ENCODE peak calls at places on chromosomes 4 and X, in ten cellular contexts. K, V, S, M, J, H, A, R, T and L are unnamed samples.

GRCh38 chrX:139974496-139974895 is 9.2 kb upstream of the CXorf66 start:
- DNase-seq in K (no peak), V (no peak), S (no peak), M (no peak), J (no peak), H (no peak), A (no peak), R (no peak), T (no peak), L (no peak)

GRCh38 chrX:74242050-74242449 is 61.9 kb upstream of the ZCCHC13 start:
- DNase-seq in K (no peak), V (no peak), S (no peak), M (peak; percentile 39), J (peak; percentile 3), H (peak; percentile 76), A (no peak), R (no peak), T (no peak), L (peak; percentile 62)

GRCh38 chrX:135346975-135347374 is 37.7 kb downstream of the ETDC start:
- DNase-seq in K (no peak), V (no peak), S (no peak), M (no peak), J (no peak), H (no peak), A (no peak), R (no peak), T (no peak), L (no peak)

GRCh38 chrX:92213781-92214180 is 434.6 kb downstream of the PCDH11X start:
- DNase-seq in K (no peak), V (no peak), S (no peak), M (peak; percentile 11), J (peak; percentile 70), H (peak; percentile 10), A (no peak), R (no peak), T (no peak), L (peak; percentile 4)

GRCh38 chr4:120801171-120801758 is 121.3 kb downstream of the PRDM5 start:
- DNase-seq in K (no peak), V (no peak), S (no peak), M (peak; percentile 44), J (no peak), H (peak; percentile 78), A (no peak), R (no peak), T (no peak), L (peak; percentile 60)

GRCh38 chrX:71215335-71215912 is 7.6 kb upstream of the GJB1 start:
- DNase-seq in K (no peak), V (no peak), S (no peak), M (no peak), J (no peak), H (no peak), A (peak; percentile 61), R (no peak), T (no peak), L (no peak)

GRCh38 chr4:25807101-25807728 is 55.6 kb downstream of the SEL1L3 start:
- DNase-seq in K (no peak), V (no peak), S (no peak), M (no peak), J (no peak), H (peak; percentile 44), A (no peak), R (no peak), T (no peak), L (no peak)

GRCh38 chr4:119559044-119559647 is 69.5 kb downstream of the PDE5A start:
- DNase-seq in K (peak; percentile 15), V (no peak), S (no peak), M (peak; percentile 75), J (peak; percentile 66), H (peak; percentile 57), A (no peak), R (no peak), T (peak; percentile 12), L (peak; percentile 76)

GRCh38 chr4:3634281-3635089 is 102.3 kb upstream of the LRPAP1 start:
- DNase-seq in K (no peak), V (no peak), S (no peak), M (no peak), J (no peak), H (no peak), A (peak; percentile 33), R (peak; percentile 54), T (no peak), L (no peak)

GRCh38 chr4:185096032-185096653 is 46.9 kb upstream of the SLC25A4 start:
- DNase-seq in K (no peak), V (peak; percentile 41), S (no peak), M (peak; percentile 69), J (peak; percentile 55), H (peak; percentile 31), A (no peak), R (no peak), T (peak; percentile 50), L (peak; percentile 43)

GRCh38 chrX:96407501-96407900 is 277.1 kb upstream of the DIAPH2 start:
- DNase-seq in K (no peak), V (no peak), S (no peak), M (peak; percentile 85), J (peak; percentile 86), H (peak; percentile 80), A (no peak), R (no peak), T (no peak), L (peak; percentile 69)

GRCh38 chrX:24468245-24468644 is 3.2 kb downstream of the PDK3 start:
- DNase-seq in K (no peak), V (no peak), S (no peak), M (no peak), J (no peak), H (no peak), A (no peak), R (no peak), T (no peak), L (no peak)

GRCh38 chr4:83599183-83599582 is 63.3 kb downstream of the GPAT3 start:
- DNase-seq in K (no peak), V (no peak), S (no peak), M (peak; percentile 72), J (peak; percentile 48), H (peak; percentile 59), A (no peak), R (no peak), T (no peak), L (peak; percentile 49)

GRCh38 chrX:15579778-15580747 is 20.7 kb downstream of the ACE2 start:
- DNase-seq in K (no peak), V (no peak), S (no peak), M (peak; percentile 6), J (no peak), H (peak; percentile 4), A (no peak), R (no peak), T (no peak), L (peak; percentile 14)

GRCh38 chr4:14254806-14255445 is 627.4 kb upstream of the BOD1L1 start:
- DNase-seq in K (no peak), V (no peak), S (no peak), M (no peak), J (no peak), H (no peak), A (no peak), R (no peak), T (no peak), L (no peak)

DNA sequence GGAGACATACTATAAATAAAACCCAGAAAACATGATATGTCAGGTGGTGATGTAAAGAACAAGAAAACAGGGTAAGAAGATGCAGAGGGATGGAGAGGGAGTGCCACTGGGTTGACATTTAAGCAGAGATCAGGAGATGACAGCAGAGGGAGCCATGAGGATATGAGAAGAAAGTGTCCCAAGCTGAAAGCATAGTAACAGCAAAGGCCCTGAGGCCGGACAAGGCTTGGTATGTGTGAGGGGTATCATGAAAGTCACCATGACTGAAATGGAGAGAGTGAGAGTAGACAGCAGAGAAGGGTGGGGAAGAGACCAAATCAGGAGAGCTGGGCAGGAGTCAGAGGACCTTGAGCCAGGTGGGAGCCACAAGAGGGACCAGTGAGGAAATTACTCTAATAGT is 3.4 kb downstream of the GPKOW start:
- DNase-seq in K (no peak), V (no peak), S (no peak), M (no peak), J (no peak), H (no peak), A (no peak), R (no peak), T (no peak), L (no peak)
- TF ChIP-seq CTCF in K (no peak), V (no peak), S (no peak), M (no peak), J (no peak), H (no peak), A (no peak), R (no peak), T (no peak), L (no peak)

DNA sequence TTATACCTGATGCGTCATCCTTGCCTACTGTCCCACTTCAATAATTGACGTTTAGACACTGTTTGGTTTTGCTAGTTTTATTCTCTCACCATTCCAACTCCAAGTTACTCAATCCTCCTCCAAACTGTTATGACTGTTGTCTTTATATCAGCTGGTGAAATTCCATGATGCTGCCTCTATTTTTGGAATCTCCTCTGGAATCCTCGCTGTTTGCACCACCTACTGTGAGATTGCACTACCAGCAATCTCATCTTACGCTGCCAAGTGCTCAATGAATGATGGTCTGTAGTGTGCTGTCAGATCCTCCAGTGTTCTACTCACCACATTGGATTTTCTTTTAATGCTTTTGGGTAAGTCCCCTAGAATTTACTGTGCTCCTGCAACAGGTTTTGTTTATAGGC is 13.2 kb upstream of the PCDH18 start:
- DNase-seq in K (no peak), V (no peak), S (no peak), M (peak; percentile 63), J (no peak), H (peak; percentile 94), A (no peak), R (no peak), T (no peak), L (peak; percentile 72)
- TF ChIP-seq CTCF in K (peak; percentile 11), V (no peak), S (no peak), M (no peak), J (no peak), H (peak; percentile 37), A (no peak), R (no peak), T (no peak), L (no peak)

GRCh38 chr4:109332926-109333464 is 30.5 kb upstream of the COL25A1 start:
- DNase-seq in K (no peak), V (peak; percentile 56), S (peak; percentile 80), M (no peak), J (no peak), H (no peak), A (no peak), R (no peak), T (no peak), L (no peak)
- TF ChIP-seq CTCF in K (no peak), V (peak; percentile 43), S (peak; percentile 53), M (peak; percentile 18), J (peak; percentile 32), H (peak; percentile 26), A (no peak), R (no peak), T (no peak), L (peak; percentile 23)

DNA sequence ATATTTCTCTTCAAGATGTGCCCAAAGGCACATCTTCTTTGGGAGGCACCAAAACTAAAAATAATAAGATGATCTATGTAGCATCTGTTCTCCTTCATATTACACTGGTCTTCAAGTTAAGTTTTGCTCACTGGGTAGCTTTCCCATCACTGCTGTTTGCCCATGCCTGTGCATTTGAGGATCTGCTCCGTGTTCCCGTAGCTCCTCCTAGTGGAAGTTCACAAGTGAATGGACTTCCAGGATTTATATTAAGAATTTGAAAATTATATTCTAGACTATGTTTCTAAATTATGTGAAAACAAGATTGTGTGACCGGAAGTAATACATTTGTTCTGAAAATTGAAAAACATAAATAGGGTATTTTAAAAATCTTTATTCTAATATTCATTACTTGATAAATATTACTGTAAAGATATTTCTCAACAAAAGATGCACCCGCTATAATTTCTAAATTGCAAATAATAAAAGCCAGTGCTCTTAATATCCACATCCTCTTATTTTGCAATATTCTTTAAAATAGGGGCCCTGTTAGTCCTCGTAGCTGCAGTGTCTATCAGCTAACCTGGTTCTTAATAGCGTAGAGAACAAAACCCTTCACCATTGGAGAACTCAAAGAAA is 147.7 kb downstream of the RBM46 start:
- DNase-seq in K (no peak), V (peak; percentile 33), S (peak; percentile 40), M (peak; percentile 72), J (peak; percentile 58), H (peak; percentile 55), A (no peak), R (no peak), T (no peak), L (peak; percentile 14)
- TF ChIP-seq CTCF in K (peak; percentile 47), V (peak; percentile 36), S (peak; percentile 45), M (peak; percentile 61), J (peak; percentile 74), H (peak; percentile 68), A (peak; percentile 12), R (no peak), T (no peak), L (peak; percentile 34)